ENCODE peak calls at places on chromosomes 13 and 19, in ten cellular contexts. Z is cardiac fibroblast, M is retinal pigment epithelial cell, X is left ventricle myocardium inferior, S is fibroblast of lung, I is PC-3, K is colonic mucosa, P is AG09309, C is stomach, W is endothelial cell of umbilical vein. D is an unnamed sample.

GRCh38 chr13:113658836-113659235 is 838 bp upstream of the ATP4B start:
- DNase-seq in Z (no peak), M (no peak), X (peak; percentile 0), S (no peak), I (no peak), K (no peak), P (no peak), C (peak; percentile 23), W (no peak), D (peak; percentile 27)

GRCh38 chr19:56687036-56687435 is 15.5 kb upstream of the ZNF835 start:
- DNase-seq in Z (peak; percentile 8), M (no peak), X (no peak), S (no peak), I (peak; percentile 4), K (no peak), P (no peak), C (no peak), W (no peak), D (no peak)

GRCh38 chr13:50441141-50441540 is 402.4 kb downstream of the DLEU7 start:
- DNase-seq in Z (no peak), M (no peak), X (no peak), S (no peak), I (no peak), K (no peak), P (no peak), C (no peak), W (no peak), D (no peak)

GRCh38 chr13:74920945-74921725 is 560.8 kb downstream of the TBC1D4 start:
- DNase-seq in Z (no peak), M (no peak), X (no peak), S (peak; percentile 15), I (no peak), K (no peak), P (no peak), C (no peak), W (no peak), D (no peak)

GRCh38 chr13:59452189-59452588 is 711.5 kb downstream of the DIAPH3 start:
- DNase-seq in Z (no peak), M (no peak), X (no peak), S (no peak), I (no peak), K (no peak), P (no peak), C (no peak), W (no peak), D (no peak)

GRCh38 chr13:102900193-102900608 is 54.4 kb downstream of the ERCC5 start:
- DNase-seq in Z (no peak), M (no peak), X (no peak), S (no peak), I (no peak), K (no peak), P (no peak), C (no peak), W (no peak), D (no peak)

GRCh38 chr13:31122143-31122542 is 39.6 kb downstream of the HSPH1 start:
- DNase-seq in Z (no peak), M (no peak), X (no peak), S (no peak), I (no peak), K (no peak), P (no peak), C (no peak), W (no peak), D (no peak)

GRCh38 chr19:44712864-44713515 is 14.0 kb downstream of the CEACAM16 start:
- DNase-seq in Z (no peak), M (no peak), X (no peak), S (no peak), I (no peak), K (no peak), P (no peak), C (no peak), W (no peak), D (no peak)

GRCh38 chr13:50731400-50731799 is 112.1 kb downstream of the DLEU7 start:
- DNase-seq in Z (peak; percentile 88), M (peak; percentile 41), X (no peak), S (peak; percentile 86), I (no peak), K (no peak), P (peak; percentile 57), C (no peak), W (peak; percentile 82), D (no peak)

GRCh38 chr13:40440990-40441820 is 225.2 kb downstream of the FOXO1 start:
- DNase-seq in Z (peak; percentile 41), M (peak; percentile 90), X (peak; percentile 82), S (peak; percentile 42), I (no peak), K (peak; percentile 55), P (no peak), C (peak; percentile 88), W (peak; percentile 93), D (no peak)

GRCh38 chr19:12665281-12665573 is 1.3 kb downstream of the MAN2B1 start:
- DNase-seq in Z (no peak), M (no peak), X (peak; percentile 55), S (no peak), I (no peak), K (peak; percentile 49), P (no peak), C (peak; percentile 47), W (no peak), D (no peak)

GRCh38 chr13:31943591-31943990 is 88.0 kb upstream of the FRY start:
- DNase-seq in Z (no peak), M (no peak), X (no peak), S (no peak), I (no peak), K (no peak), P (no peak), C (no peak), W (no peak), D (no peak)

GRCh38 chr13:97001641-97002040 is 7.4 kb upstream of the OXGR1 start:
- DNase-seq in Z (no peak), M (no peak), X (no peak), S (no peak), I (no peak), K (no peak), P (no peak), C (no peak), W (no peak), D (no peak)

GRCh38 chr13:90719452-90719851 is 628.0 kb upstream of the MIR17HG start:
- DNase-seq in Z (no peak), M (no peak), X (no peak), S (peak; percentile 15), I (no peak), K (no peak), P (no peak), C (no peak), W (no peak), D (no peak)

GRCh38 chr19:46529622-46530451 is 34.2 kb upstream of the PNMA8B start:
- DNase-seq in Z (peak; percentile 78), M (no peak), X (peak; percentile 61), S (peak; percentile 34), I (peak; percentile 69), K (peak; percentile 69), P (no peak), C (peak; percentile 69), W (peak; percentile 55), D (peak; percentile 46)

GRCh38 chr19:35740423-35741215 is 1.6 kb downstream of the IGFLR1 start:
- DNase-seq in Z (peak; percentile 96), M (peak; percentile 81), X (peak; percentile 99), S (peak; percentile 94), I (peak; percentile 91), K (peak; percentile 99), P (peak; percentile 77), C (peak; percentile 98), W (peak; percentile 97), D (peak; percentile 98)
- TF ChIP-seq CTCF in Z (peak; percentile 29), M (peak; percentile 21), X (peak; percentile 20), S (no peak), I (peak; percentile 21), K (no peak), P (peak; percentile 16), C (no peak), W (no peak), D (no peak)

GRCh38 chr19:1383311-1384084 is at the start of gene NDUFS7:
- DNase-seq in Z (peak; percentile 95), M (peak; percentile 65), X (peak; percentile 89), S (peak; percentile 91), I (peak; percentile 83), K (peak; percentile 90), P (peak; percentile 77), C (peak; percentile 92), W (peak; percentile 89), D (peak; percentile 82)
- TF ChIP-seq CTCF in Z (peak; percentile 9), M (no peak), X (peak; percentile 41), S (no peak), I (no peak), K (no peak), P (peak; percentile 15), C (no peak), W (peak; percentile 21), D (no peak)

GRCh38 chr19:51783373-51783772 is 11.6 kb upstream of the FPR3 start:
- DNase-seq in Z (peak; percentile 63), M (no peak), X (no peak), S (no peak), I (peak; percentile 72), K (no peak), P (no peak), C (no peak), W (no peak), D (no peak)
- TF ChIP-seq CTCF in Z (peak; percentile 41), M (peak; percentile 41), X (peak; percentile 30), S (peak; percentile 23), I (peak; percentile 73), K (no peak), P (peak; percentile 44), C (no peak), W (no peak), D (no peak)

GRCh38 chr13:48643159-48643558 is 10.6 kb upstream of the CYSLTR2 start:
- DNase-seq in Z (no peak), M (no peak), X (no peak), S (no peak), I (no peak), K (no peak), P (no peak), C (no peak), W (no peak), D (no peak)
- TF ChIP-seq CTCF in Z (no peak), M (no peak), X (peak; percentile 28), S (no peak), I (no peak), K (no peak), P (no peak), C (no peak), W (no peak), D (no peak)

GRCh38 chr19:3690551-3691371 is 9.5 kb downstream of the PIP5K1C start:
- DNase-seq in Z (no peak), M (no peak), X (no peak), S (no peak), I (no peak), K (no peak), P (no peak), C (no peak), W (no peak), D (no peak)

GRCh38 chr19:3691726-3692125 is 8.5 kb downstream of the PIP5K1C start:
- DNase-seq in Z (no peak), M (no peak), X (no peak), S (no peak), I (no peak), K (no peak), P (no peak), C (no peak), W (no peak), D (no peak)

GRCh38 chr19:3693030-3693925 is 7.0 kb downstream of the PIP5K1C start:
- DNase-seq in Z (no peak), M (peak; percentile 79), X (no peak), S (no peak), I (no peak), K (no peak), P (no peak), C (no peak), W (no peak), D (no peak)

GRCh38 chr19:3691372-3691716 is 8.9 kb downstream of the PIP5K1C start:
- DNase-seq in Z (no peak), M (no peak), X (no peak), S (no peak), I (no peak), K (no peak), P (no peak), C (no peak), W (no peak), D (no peak)

GRCh38 chr19:3692141-3693029 is 7.9 kb downstream of the PIP5K1C start:
- DNase-seq in Z (no peak), M (no peak), X (no peak), S (no peak), I (peak; percentile 4), K (no peak), P (no peak), C (no peak), W (no peak), D (no peak)
- TF ChIP-seq CTCF in Z (peak; percentile 70), M (peak; percentile 79), X (peak; percentile 58), S (peak; percentile 53), I (peak; percentile 55), K (peak; percentile 52), P (peak; percentile 48), C (no peak), W (peak; percentile 74), D (peak; percentile 51)

D was measured in mesothelial cell of epicardium.